ENCODE peak calls at places on chromosomes 3 and 15, in four cellular contexts. B, R, Z and M are unnamed samples.

GRCh38 chr15:63583027-63583426 is 14.2 kb upstream of the FBXL22 start:
- DNase-seq in B (no peak), R (no peak), Z (no peak), M (no peak)

GRCh38 chr3:46971742-46972141 is 4.8 kb downstream of the CCDC12 start:
- DNase-seq in B (peak; percentile 83), R (no peak), Z (no peak), M (peak; percentile 61)

GRCh38 chr15:60010467-60011257 is 6.6 kb downstream of the FOXB1 start:
- DNase-seq in B (no peak), R (no peak), Z (no peak), M (no peak)

GRCh38 chr3:165185707-165186327 is 10.4 kb downstream of the SLITRK3 start:
- DNase-seq in B (peak; percentile 66), R (peak; percentile 49), Z (peak; percentile 18), M (peak; percentile 58)

GRCh38 chr3:140207541-140207940 is 272.6 kb downstream of the CLSTN2 start:
- DNase-seq in B (no peak), R (peak; percentile 8), Z (no peak), M (no peak)

GRCh38 chr15:81111510-81112375 is 22.3 kb upstream of the CFAP161 start:
- DNase-seq in B (no peak), R (no peak), Z (no peak), M (peak; percentile 86)

GRCh38 chr15:99732711-99733267 is 448 bp downstream of the LYSMD4 start:
- DNase-seq in B (peak; percentile 48), R (no peak), Z (peak; percentile 17), M (peak; percentile 42)

GRCh38 chr3:81666502-81667121 is 94.8 kb downstream of the GBE1 start:
- DNase-seq in B (peak; percentile 3), R (peak; percentile 1), Z (no peak), M (peak; percentile 14)

GRCh38 chr3:80408322-80408721 is 640.5 kb upstream of the ROBO1 start:
- DNase-seq in B (no peak), R (no peak), Z (no peak), M (no peak)

GRCh38 chr15:81937189-81937588 is 108.6 kb downstream of the MEX3B start:
- DNase-seq in B (no peak), R (no peak), Z (no peak), M (no peak)

GRCh38 chr3:43752908-43753307 is 62.2 kb downstream of the ABHD5 start:
- DNase-seq in B (no peak), R (no peak), Z (no peak), M (no peak)

GRCh38 chr3:135758961-135759360 is 206.6 kb upstream of the PPP2R3A start:
- DNase-seq in B (no peak), R (no peak), Z (no peak), M (no peak)